ENCODE peak calls at places on chromosomes 16 and 17, in nine cellular contexts. F is lower leg skin; L is effector CD4-positive, alpha-beta T cell; X is kidney glomerular epithelial cell; M is stimulated activated CD8-positive, alpha-beta memory T cell treated with anti-CD3 and anti-CD28 coated beads, Interleukin-4, amount 100 ng/mL, for 1 hour; H is activated T-cell treated with anti-CD3 and anti-CD28 coated beads, Interleukin-2, amount 50 U/mL, for 72 hours; Z is RPMI7951; W is mesothelial cell of epicardium; N is HFFc6. U is an unnamed sample.

GRCh38 chr17:57537524-57538410 is 207.3 kb downstream of the CCDC182 start:
- DNase-seq in F (no peak), L (no peak), X (peak; percentile 44), M (no peak), H (no peak), Z (peak; percentile 25), W (no peak), N (no peak), U (no peak)

GRCh38 chr17:64154321-64155089 is 24.6 kb upstream of the ERN1 start:
- DNase-seq in F (no peak), L (no peak), X (no peak), M (no peak), H (no peak), Z (no peak), W (no peak), N (no peak), U (no peak)

GRCh38 chr16:2985893-2986355 is 5.7 kb upstream of the PKMYT1 start:
- DNase-seq in F (no peak), L (no peak), X (no peak), M (no peak), H (no peak), Z (no peak), W (no peak), N (no peak), U (no peak)

GRCh38 chr17:45256114-45256966 is 5.6 kb downstream of the SPATA32 start:
- DNase-seq in F (no peak), L (no peak), X (no peak), M (no peak), H (no peak), Z (peak; percentile 21), W (no peak), N (no peak), U (no peak)

GRCh38 chr16:86733526-86734254 is 155.3 kb downstream of the FOXL1 start:
- DNase-seq in F (no peak), L (no peak), X (no peak), M (no peak), H (no peak), Z (no peak), W (no peak), N (no peak), U (no peak)

GRCh38 chr16:78665373-78665772 is 565.9 kb downstream of the WWOX start:
- DNase-seq in F (no peak), L (no peak), X (no peak), M (no peak), H (no peak), Z (peak; percentile 27), W (no peak), N (no peak), U (no peak)

GRCh38 chr16:89642574-89642973 is 14.9 kb downstream of the CHMP1A start:
- DNase-seq in F (no peak), L (no peak), X (no peak), M (no peak), H (no peak), Z (no peak), W (no peak), N (no peak), U (no peak)

GRCh38 chr17:75684924-75685323 is 17.8 kb downstream of the SAP30BP start:
- DNase-seq in F (peak; percentile 77), L (no peak), X (no peak), M (no peak), H (no peak), Z (peak; percentile 50), W (peak; percentile 77), N (peak; percentile 62), U (no peak)

GRCh38 chr16:19588661-19589060 is 33.2 kb downstream of the VPS35L start:
- DNase-seq in F (no peak), L (no peak), X (no peak), M (no peak), H (no peak), Z (no peak), W (no peak), N (peak; percentile 4), U (no peak)

GRCh38 chr16:80992676-80993292 is 13.9 kb downstream of the CMC2 start:
- DNase-seq in F (no peak), L (no peak), X (no peak), M (no peak), H (no peak), Z (no peak), W (no peak), N (no peak), U (no peak)

GRCh38 chr17:46191332-46192210 is 1.7 kb downstream of the KANSL1 start:
- DNase-seq in F (peak; percentile 32), L (no peak), X (peak; percentile 59), M (no peak), H (peak; percentile 39), Z (peak; percentile 11), W (no peak), N (peak; percentile 11), U (peak; percentile 60)

GRCh38 chr16:65297453-65297852 is 175.6 kb upstream of the CDH11 start:
- DNase-seq in F (no peak), L (no peak), X (no peak), M (no peak), H (no peak), Z (no peak), W (no peak), N (no peak), U (no peak)

GRCh38 chr16:14302031-14302398 is 230.9 kb downstream of the MRTFB start:
- DNase-seq in F (no peak), L (no peak), X (peak; percentile 64), M (no peak), H (peak; percentile 36), Z (peak; percentile 81), W (no peak), N (peak; percentile 40), U (peak; percentile 73)